ENCODE peak calls at places on chromosomes 5 and 9, in seven cellular contexts. One of them, this sample, is unnamed. For H3K36me3, the result is how much of the 10 kb centered on the place peaks cover.

GRCh38 chr9:91718071-91718470 is 232.0 kb downstream of the ROR2 start:
- DNase-seq in colonic mucosa: no peak
- DNase-seq in effector memory CD4-positive, alpha-beta T cell: no peak
- DNase-seq in tibial nerve: no peak
- DNase-seq in breast epithelium: no peak
- DNase-seq in thyroid gland: no peak
- DNase-seq in aorta: no peak
- DNase-seq in this sample: no peak

GRCh38 chr9:126304946-126305370 is 21.7 kb upstream of the MVB12B start:
- DNase-seq in effector memory CD4-positive, alpha-beta T cell: no peak
- DNase-seq in aorta: no peak
- DNase-seq in breast epithelium: no peak
- DNase-seq in thyroid gland: no peak
- DNase-seq in colonic mucosa: no peak
- DNase-seq in tibial nerve: no peak
- DNase-seq in this sample: no peak

GRCh38 chr5:39117401-39117800 is 43.2 kb upstream of the RICTOR start:
- DNase-seq in thyroid gland: no peak
- DNase-seq in tibial nerve: no peak
- DNase-seq in breast epithelium: no peak
- DNase-seq in effector memory CD4-positive, alpha-beta T cell: no peak
- DNase-seq in aorta: no peak
- DNase-seq in colonic mucosa: no peak
- DNase-seq in this sample: no peak

GRCh38 chr5:143182106-143182505 is 221.4 kb downstream of the NR3C1 start:
- DNase-seq in breast epithelium: no peak
- DNase-seq in effector memory CD4-positive, alpha-beta T cell: no peak
- DNase-seq in colonic mucosa: no peak
- DNase-seq in aorta: no peak
- DNase-seq in thyroid gland: no peak
- DNase-seq in tibial nerve: no peak
- DNase-seq in this sample: no peak

GRCh38 chr9:36922548-36922947 is 111.5 kb downstream of the PAX5 start:
- DNase-seq in tibial nerve: no peak
- DNase-seq in aorta: no peak
- DNase-seq in effector memory CD4-positive, alpha-beta T cell: no peak
- DNase-seq in thyroid gland: no peak
- DNase-seq in colonic mucosa: no peak
- DNase-seq in breast epithelium: no peak
- DNase-seq in this sample: no peak

GRCh38 chr5:147453901-147454814 is 55.7 kb downstream of the DPYSL3 start:
- DNase-seq in breast epithelium: peak
- DNase-seq in tibial nerve: peak
- DNase-seq in colonic mucosa: peak
- DNase-seq in aorta: peak
- DNase-seq in thyroid gland: peak
- DNase-seq in effector memory CD4-positive, alpha-beta T cell: peak
- DNase-seq in this sample: peak

GRCh38 chr5:6439588-6440550 is 8.8 kb upstream of the UBE2QL1 start:
- DNase-seq in colonic mucosa: no peak
- DNase-seq in thyroid gland: peak
- DNase-seq in tibial nerve: no peak
- DNase-seq in effector memory CD4-positive, alpha-beta T cell: no peak
- DNase-seq in aorta: no peak
- DNase-seq in breast epithelium: no peak
- DNase-seq in this sample: no peak

GRCh38 chr9:92647671-92648446 is 22.1 kb downstream of the IPPK start:
- DNase-seq in breast epithelium: no peak
- DNase-seq in effector memory CD4-positive, alpha-beta T cell: no peak
- DNase-seq in colonic mucosa: no peak
- DNase-seq in thyroid gland: no peak
- DNase-seq in aorta: no peak
- DNase-seq in tibial nerve: no peak
- DNase-seq in this sample: peak

GRCh38 chr9:107312651-107313050 is 29.6 kb downstream of the RAD23B start:
- DNase-seq in tibial nerve: no peak
- DNase-seq in breast epithelium: no peak
- DNase-seq in thyroid gland: no peak
- DNase-seq in effector memory CD4-positive, alpha-beta T cell: no peak
- DNase-seq in aorta: no peak
- DNase-seq in colonic mucosa: no peak
- DNase-seq in this sample: peak

GRCh38 chr5:10724799-10725507 is 36.1 kb downstream of the DAP start:
- DNase-seq in thyroid gland: peak
- DNase-seq in tibial nerve: peak
- DNase-seq in aorta: peak
- DNase-seq in breast epithelium: no peak
- DNase-seq in effector memory CD4-positive, alpha-beta T cell: no peak
- DNase-seq in colonic mucosa: no peak
- DNase-seq in this sample: peak

GRCh38 chr5:76714771-76715483 is 999 bp upstream of the F2R start:
- DNase-seq in colonic mucosa: peak
- DNase-seq in breast epithelium: no peak
- DNase-seq in tibial nerve: no peak
- DNase-seq in thyroid gland: peak
- DNase-seq in effector memory CD4-positive, alpha-beta T cell: no peak
- DNase-seq in aorta: peak
- DNase-seq in this sample: peak

GRCh38 chr5:138656916-138657315 is 81.7 kb upstream of the HSPA9 start:
- DNase-seq in thyroid gland: no peak
- DNase-seq in breast epithelium: no peak
- DNase-seq in colonic mucosa: no peak
- DNase-seq in effector memory CD4-positive, alpha-beta T cell: no peak
- DNase-seq in aorta: no peak
- DNase-seq in tibial nerve: no peak
- DNase-seq in this sample: no peak

GRCh38 chr9:16721972-16722371 is 148.5 kb downstream of the BNC2 start:
- DNase-seq in tibial nerve: peak
- DNase-seq in breast epithelium: no peak
- DNase-seq in effector memory CD4-positive, alpha-beta T cell: no peak
- DNase-seq in colonic mucosa: no peak
- DNase-seq in aorta: peak
- DNase-seq in thyroid gland: peak
- DNase-seq in this sample: peak

GRCh38 chr9:36677611-36678010 is 104.9 kb downstream of the MELK start:
- DNase-seq in tibial nerve: no peak
- DNase-seq in effector memory CD4-positive, alpha-beta T cell: no peak
- DNase-seq in thyroid gland: no peak
- DNase-seq in breast epithelium: no peak
- DNase-seq in aorta: no peak
- DNase-seq in colonic mucosa: no peak
- DNase-seq in this sample: no peak

DNA sequence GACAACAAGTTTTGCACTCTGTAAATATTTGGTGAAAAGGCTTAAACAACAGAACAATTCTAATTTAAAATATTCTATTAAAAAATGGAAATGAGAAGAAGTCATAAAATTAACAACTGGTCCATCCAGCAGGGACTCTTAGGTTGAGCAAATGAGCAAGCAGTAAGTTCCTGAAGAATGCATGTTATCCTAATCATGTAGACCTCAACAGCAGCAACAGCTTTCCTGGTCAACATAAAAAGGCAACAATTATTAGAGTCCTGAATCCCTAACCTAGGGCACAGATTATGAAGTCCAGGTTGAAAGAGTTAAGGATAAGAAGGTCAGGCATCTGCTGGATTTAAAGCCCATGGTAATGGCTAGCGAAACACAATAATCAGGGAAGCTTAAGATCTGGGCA is 120.9 kb downstream of the SSBP2 start:
- DNase-seq in effector memory CD4-positive, alpha-beta T cell: no peak
- DNase-seq in thyroid gland: no peak
- DNase-seq in breast epithelium: no peak
- DNase-seq in colonic mucosa: no peak
- DNase-seq in aorta: no peak
- DNase-seq in tibial nerve: no peak
- DNase-seq in this sample: no peak
- H3K36me3 ChIP-seq in effector memory CD4-positive, alpha-beta T cell: under half
- H3K36me3 ChIP-seq in thyroid gland: under half
- H3K36me3 ChIP-seq in breast epithelium: under half
- H3K36me3 ChIP-seq in colonic mucosa: under half
- H3K36me3 ChIP-seq in aorta: under half
- H3K36me3 ChIP-seq in tibial nerve: under half
- H3K36me3 ChIP-seq in this sample: under half

GRCh38 chr9:89447416-89447815 is 50.5 kb downstream of the SEMA4D start:
- DNase-seq in breast epithelium: no peak
- DNase-seq in aorta: peak
- DNase-seq in thyroid gland: no peak
- DNase-seq in effector memory CD4-positive, alpha-beta T cell: no peak
- DNase-seq in tibial nerve: no peak
- DNase-seq in colonic mucosa: no peak
- DNase-seq in this sample: no peak
- H3K36me3 ChIP-seq in breast epithelium: under half
- H3K36me3 ChIP-seq in aorta: under half
- H3K36me3 ChIP-seq in thyroid gland: under half
- H3K36me3 ChIP-seq in effector memory CD4-positive, alpha-beta T cell: under half
- H3K36me3 ChIP-seq in tibial nerve: under half
- H3K36me3 ChIP-seq in colonic mucosa: under half
- H3K36me3 ChIP-seq in this sample: under half

GRCh38 chr9:98811051-98811650 is 3.7 kb downstream of the GALNT12 start:
- DNase-seq in effector memory CD4-positive, alpha-beta T cell: no peak
- DNase-seq in aorta: no peak
- DNase-seq in thyroid gland: no peak
- DNase-seq in colonic mucosa: no peak
- DNase-seq in tibial nerve: no peak
- DNase-seq in breast epithelium: no peak
- DNase-seq in this sample: no peak
- H3K36me3 ChIP-seq in effector memory CD4-positive, alpha-beta T cell: under half
- H3K36me3 ChIP-seq in aorta: under half
- H3K36me3 ChIP-seq in thyroid gland: under half
- H3K36me3 ChIP-seq in colonic mucosa: under half
- H3K36me3 ChIP-seq in tibial nerve: under half
- H3K36me3 ChIP-seq in breast epithelium: under half
- H3K36me3 ChIP-seq in this sample: under half

GRCh38 chr9:130634191-130634768 is 30.1 kb upstream of the PRDM12 start:
- DNase-seq in colonic mucosa: no peak
- DNase-seq in effector memory CD4-positive, alpha-beta T cell: no peak
- DNase-seq in aorta: no peak
- DNase-seq in breast epithelium: no peak
- DNase-seq in tibial nerve: no peak
- DNase-seq in thyroid gland: no peak
- DNase-seq in this sample: no peak
- H3K36me3 ChIP-seq in colonic mucosa: under half
- H3K36me3 ChIP-seq in effector memory CD4-positive, alpha-beta T cell: half or more
- H3K36me3 ChIP-seq in aorta: under half
- H3K36me3 ChIP-seq in breast epithelium: under half
- H3K36me3 ChIP-seq in tibial nerve: under half
- H3K36me3 ChIP-seq in thyroid gland: half or more
- H3K36me3 ChIP-seq in this sample: half or more

GRCh38 chr5:89904442-89904841 is 505.1 kb downstream of the CETN3 start:
- DNase-seq in tibial nerve: no peak
- DNase-seq in thyroid gland: no peak
- DNase-seq in aorta: no peak
- DNase-seq in effector memory CD4-positive, alpha-beta T cell: no peak
- DNase-seq in colonic mucosa: no peak
- DNase-seq in breast epithelium: no peak
- DNase-seq in this sample: no peak

GRCh38 chr5:89900346-89900745 is 509.2 kb downstream of the CETN3 start:
- DNase-seq in colonic mucosa: no peak
- DNase-seq in thyroid gland: no peak
- DNase-seq in breast epithelium: no peak
- DNase-seq in tibial nerve: no peak
- DNase-seq in effector memory CD4-positive, alpha-beta T cell: no peak
- DNase-seq in aorta: no peak
- DNase-seq in this sample: no peak

DNA sequence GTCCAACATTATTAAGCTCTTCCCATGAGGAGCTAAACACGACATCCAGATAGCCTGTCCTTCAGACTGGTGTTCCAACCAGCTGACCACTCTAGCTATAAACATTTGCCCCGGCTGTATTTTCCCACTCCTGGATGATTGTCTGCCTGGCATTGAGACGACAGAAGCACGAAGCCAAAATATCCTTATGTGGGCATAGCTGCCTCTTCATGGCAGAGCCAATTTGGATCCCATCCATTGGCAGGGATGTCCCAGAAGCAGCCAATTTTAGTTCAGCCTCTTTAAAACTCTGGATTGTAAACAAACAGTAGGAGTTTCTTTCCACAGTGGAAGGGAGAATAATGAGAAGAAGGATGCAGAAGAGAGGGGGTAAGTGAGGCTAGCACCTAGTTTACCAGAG is 507.6 kb downstream of the CETN3 start:
- DNase-seq in tibial nerve: no peak
- DNase-seq in aorta: peak
- DNase-seq in breast epithelium: peak
- DNase-seq in colonic mucosa: no peak
- DNase-seq in thyroid gland: peak
- DNase-seq in effector memory CD4-positive, alpha-beta T cell: no peak
- DNase-seq in this sample: peak
- H3K36me3 ChIP-seq in tibial nerve: under half
- H3K36me3 ChIP-seq in aorta: under half
- H3K36me3 ChIP-seq in breast epithelium: under half
- H3K36me3 ChIP-seq in colonic mucosa: under half
- H3K36me3 ChIP-seq in thyroid gland: under half
- H3K36me3 ChIP-seq in effector memory CD4-positive, alpha-beta T cell: under half
- H3K36me3 ChIP-seq in this sample: under half